ENCODE peak calls at places on chromosome 1, in eight cellular contexts. P is AG09309, E is breast epithelium, A is K562, Z is left lung, F is Calu3, Y is cardiac fibroblast, W is esophagus muscularis mucosa. X is an unnamed sample.
A peak's percentile ranks its signal among the peaks of the same experiment; 100 is the strongest.

GRCh38 chr1:93905051-93905450 is 4.2 kb downstream of the GCLM start:
- DNase-seq in A (no peak), P (no peak), Y (peak; percentile 39), Z (no peak), E (no peak), W (no peak), F (no peak), X (no peak)

GRCh38 chr1:203581841-203582240 is 44.8 kb upstream of the ATP2B4 start:
- DNase-seq in Y (no peak), P (no peak), Z (no peak), F (no peak), W (no peak), E (no peak), A (no peak), X (no peak)

GRCh38 chr1:23367451-23367790 is 2.2 kb downstream of the ZNF436 start:
- DNase-seq in Y (no peak), F (no peak), E (no peak), A (no peak), P (no peak), W (no peak), Z (no peak), X (no peak)

GRCh38 chr1:18945401-18945849 is 11.1 kb downstream of the IFFO2 start:
- DNase-seq in F (no peak), W (no peak), Z (no peak), E (no peak), Y (peak; percentile 79), P (no peak), A (no peak), X (no peak)

GRCh38 chr1:172489847-172490246 is 43.1 kb upstream of the SUCO start:
- DNase-seq in Z (no peak), A (no peak), Y (peak; percentile 14), P (no peak), W (no peak), F (no peak), E (no peak), X (no peak)

GRCh38 chr1:2646837-2647236 is 14.0 kb upstream of the MMEL1 start:
- DNase-seq in W (no peak), F (no peak), Z (no peak), E (no peak), A (no peak), Y (no peak), P (no peak), X (no peak)

GRCh38 chr1:16721871-16722641 is 18.3 kb upstream of the RNU1-4 start:
- DNase-seq in Y (no peak), Z (no peak), P (no peak), A (peak; percentile 9), W (peak; percentile 92), F (no peak), E (no peak), X (no peak)

GRCh38 chr1:93525431-93525830 is 77.5 kb downstream of the FNBP1L start:
- DNase-seq in Y (peak; percentile 46), F (no peak), E (no peak), Z (no peak), W (no peak), A (no peak), P (no peak), X (no peak)

GRCh38 chr1:7666249-7666648 is 104.8 kb upstream of the VAMP3 start:
- DNase-seq in P (no peak), W (no peak), E (no peak), F (no peak), Z (no peak), Y (no peak), A (no peak), X (no peak)

DNA sequence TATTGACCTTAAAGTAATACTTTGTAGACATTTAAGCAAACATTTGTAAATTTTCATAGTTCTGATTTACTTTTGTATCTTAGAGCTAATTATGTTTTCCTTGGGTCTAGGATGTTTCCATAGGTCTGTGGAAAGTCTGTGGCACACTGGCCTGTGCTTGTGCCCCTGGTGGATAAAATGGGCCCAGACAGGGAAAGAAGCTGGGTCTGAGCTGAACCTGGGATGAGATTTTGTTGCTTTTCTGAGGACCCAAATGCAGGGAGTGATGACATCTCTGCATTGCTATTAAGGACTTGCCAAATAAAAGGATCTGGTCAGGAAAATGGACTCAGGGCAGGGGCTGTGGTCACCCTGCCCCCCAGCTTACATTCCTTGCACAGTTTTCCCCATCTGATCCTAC is 41.8 kb downstream of the C1orf21 start:
- DNase-seq in F (no peak), Y (no peak), W (no peak), E (no peak), A (no peak), P (no peak), Z (no peak), X (no peak)
- TF ChIP-seq CTCF in F (no peak), Y (no peak), W (no peak), E (no peak), A (no peak), P (no peak), Z (no peak), X (no peak)

DNA sequence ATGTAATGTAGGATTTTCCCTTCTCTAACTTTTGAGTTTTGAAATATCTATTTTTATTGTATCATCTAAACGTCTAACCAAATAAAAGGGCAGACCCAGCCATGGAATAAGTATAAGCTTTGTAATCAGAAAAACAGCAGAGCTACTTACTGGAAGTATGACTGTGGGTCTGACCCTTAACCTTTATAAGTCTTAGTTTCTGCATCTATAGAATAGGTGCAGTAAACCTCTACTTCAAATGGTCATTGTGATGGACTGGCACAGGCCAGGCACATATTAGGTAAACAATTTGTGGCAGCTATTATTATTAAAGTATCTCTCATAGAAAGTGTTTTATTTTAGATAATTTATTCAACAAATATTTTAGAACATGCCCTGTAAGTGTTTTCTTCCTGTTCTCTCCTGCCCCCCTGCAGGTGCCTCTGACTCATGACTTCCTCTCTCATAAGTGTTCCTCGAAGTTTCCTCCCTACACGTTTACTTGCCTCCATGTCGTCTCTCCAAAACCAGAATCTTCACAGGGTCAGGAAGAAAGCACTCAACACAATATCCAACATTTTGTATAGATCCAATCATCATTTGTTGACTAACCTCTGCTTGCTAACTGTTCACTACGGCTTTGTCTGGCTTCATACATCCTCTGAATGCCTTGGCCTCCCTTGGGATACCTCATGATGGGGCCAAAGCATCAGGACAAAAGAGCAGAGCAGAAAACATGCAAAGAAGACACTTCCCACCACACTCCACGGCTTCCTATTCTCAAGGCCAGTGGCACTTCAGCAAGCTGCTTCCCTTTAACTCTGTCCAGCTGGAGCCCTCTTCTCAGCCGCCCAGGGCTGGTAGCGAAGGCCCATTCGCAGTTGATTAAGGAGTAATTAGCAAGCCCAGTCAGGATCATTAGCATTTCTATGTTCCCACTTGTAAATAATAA is 224.6 kb upstream of the FGGY start:
- DNase-seq in Z (no peak), E (no peak), F (no peak), A (no peak), Y (no peak), W (no peak), P (no peak), X (no peak)
- TF ChIP-seq CTCF in Z (no peak), E (no peak), F (no peak), A (no peak), Y (no peak), W (no peak), P (no peak), X (no peak)

GRCh38 chr1:161171191-161171590 is 5.0 kb downstream of the PPOX start:
- DNase-seq in A (no peak), F (no peak), Y (no peak), W (no peak), Z (no peak), P (no peak), E (no peak), X (no peak)
- TF ChIP-seq CTCF in A (peak; percentile 42), F (peak; percentile 13), Y (peak; percentile 30), W (no peak), Z (no peak), P (peak; percentile 17), E (no peak), X (peak; percentile 33)

DNA sequence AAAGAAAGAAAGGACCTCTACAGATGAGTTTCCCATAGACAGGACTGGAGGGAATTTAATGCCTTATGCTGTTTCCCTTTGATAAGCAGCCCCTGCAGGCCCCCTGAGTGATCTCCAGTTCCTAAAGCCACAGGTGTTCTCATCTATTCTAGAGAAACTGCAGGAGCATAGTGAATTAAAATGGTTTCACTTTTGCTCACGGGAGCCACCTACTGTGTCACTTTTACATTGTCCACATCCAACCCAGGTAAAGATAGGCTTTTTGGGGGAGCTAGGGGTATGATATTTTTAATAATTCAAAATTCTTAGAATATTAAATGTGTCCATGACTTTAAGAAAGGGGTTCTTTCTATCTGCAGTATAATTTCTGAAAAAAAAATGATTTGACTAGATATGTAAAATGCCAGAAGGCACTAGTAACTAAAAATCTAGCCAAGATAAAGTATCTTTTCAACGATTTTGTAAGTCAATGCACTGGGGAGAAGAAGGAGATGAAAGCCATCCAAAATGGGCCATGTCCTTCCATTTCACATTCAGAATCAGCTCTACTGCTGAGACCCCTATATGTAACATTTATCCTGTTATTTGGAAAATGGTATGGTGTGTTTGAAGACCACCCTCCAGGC is 267.3 kb upstream of the DUSP10 start:
- DNase-seq in A (peak; percentile 23), E (no peak), P (no peak), W (peak; percentile 53), F (peak; percentile 41), Z (no peak), Y (peak; percentile 25), X (no peak)
- TF ChIP-seq CTCF in A (peak; percentile 61), E (no peak), P (peak; percentile 45), W (peak; percentile 40), F (peak; percentile 44), Z (no peak), Y (peak; percentile 43), X (peak; percentile 5)

GRCh38 chr1:40768146-40768990 is 15.2 kb upstream of the KCNQ4 start:
- DNase-seq in E (no peak), Y (no peak), P (no peak), A (no peak), Z (no peak), W (no peak), F (no peak), X (no peak)

GRCh38 chr1:40772146-40772770 is 11.3 kb upstream of the KCNQ4 start:
- DNase-seq in F (no peak), W (no peak), E (peak; percentile 43), Z (no peak), A (no peak), Y (no peak), P (no peak), X (no peak)

GRCh38 chr1:40773748-40774265 is 9.8 kb upstream of the KCNQ4 start:
- DNase-seq in W (no peak), Z (no peak), A (no peak), E (no peak), P (no peak), F (no peak), Y (no peak), X (no peak)

GRCh38 chr1:40769815-40770214 is 13.8 kb upstream of the KCNQ4 start:
- DNase-seq in A (no peak), P (no peak), W (no peak), F (no peak), Y (no peak), Z (no peak), E (no peak), X (no peak)

DNA sequence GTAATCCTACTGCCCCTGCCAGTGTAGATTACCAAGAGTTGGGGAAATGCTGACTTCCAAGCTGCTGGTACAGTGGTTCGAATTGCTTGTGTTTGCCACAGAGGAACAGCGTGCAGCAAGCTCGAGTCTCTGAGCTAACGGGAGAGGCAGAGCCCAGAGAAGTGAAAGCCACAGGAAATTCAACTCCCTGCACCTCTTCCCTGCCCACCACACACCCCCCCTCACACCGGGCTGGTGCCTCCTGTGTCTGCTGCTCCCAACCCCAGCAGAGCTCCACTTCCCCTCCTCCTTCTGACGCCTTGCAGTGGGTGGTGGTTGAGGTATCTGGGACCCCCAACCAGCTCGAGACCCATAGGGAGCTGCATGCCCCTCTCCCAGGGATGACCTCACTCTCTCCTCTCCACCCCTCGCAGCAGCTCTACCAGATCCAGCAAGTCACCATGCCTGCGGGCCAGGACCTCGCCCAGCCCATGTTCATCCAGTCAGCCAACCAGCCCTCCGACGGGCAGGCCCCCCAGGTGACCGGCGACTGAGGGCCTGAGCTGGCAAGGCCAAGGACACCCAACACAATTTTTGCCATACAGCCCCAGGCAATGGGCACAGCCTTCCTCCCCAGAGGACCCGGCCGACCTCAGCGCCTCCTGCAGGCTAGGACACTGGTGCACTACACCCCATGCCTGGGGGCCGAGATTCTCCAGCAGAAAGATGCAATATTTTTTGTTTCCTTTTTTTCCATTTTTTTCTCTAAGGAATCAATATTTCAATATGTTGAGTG is 13.1 kb upstream of the KCNQ4 start:
- DNase-seq in Y (no peak), W (no peak), Z (no peak), E (no peak), A (no peak), F (no peak), P (no peak), X (no peak)
- TF ChIP-seq CTCF in Y (no peak), W (no peak), Z (no peak), E (no peak), A (peak; percentile 30), F (no peak), P (no peak), X (no peak)

X was measured in HFF-Myc.